ENCODE peak calls at places on chromosomes 6 and 20, in ten cellular contexts. J is trophoblast cell; L is DMS153; G is activated CD4-positive, alpha-beta T cell treated with anti-CD3 and anti-CD28 coated beads, Interleukin-2, amount 50 U/mL, for 24 hours; T is skeletal muscle cell; E is occipital lobe; B is hypothalamus; Z is HEK293T; V is prostate gland; H is pancreas. C is an unnamed sample.

GRCh38 chr6:81246200-81246599 is 506.3 kb downstream of the TENT5A start:
- DNase-seq in T (no peak), J (no peak), V (no peak), E (no peak), H (no peak), B (no peak), G (no peak), Z (no peak), L (no peak), C (no peak)

GRCh38 chr6:132764370-132764769 is 6.7 kb upstream of the VNN2 start:
- DNase-seq in G (no peak), V (no peak), T (peak), Z (no peak), B (no peak), L (no peak), H (peak), J (peak), E (peak), C (peak)

GRCh38 chr20:20755227-20755626 is 42.8 kb upstream of the RALGAPA2 start:
- DNase-seq in T (no peak), L (no peak), J (no peak), B (no peak), V (no peak), E (no peak), Z (no peak), H (no peak), G (no peak), C (no peak)

GRCh38 chr6:43788305-43788704 is 18.3 kb downstream of the VEGFA start:
- DNase-seq in T (no peak), B (no peak), H (no peak), L (no peak), Z (no peak), G (no peak), J (no peak), E (no peak), V (no peak), C (no peak)

GRCh38 chr6:47221565-47221964 is 88.1 kb downstream of the TNFRSF21 start:
- DNase-seq in J (no peak), B (no peak), Z (no peak), G (no peak), H (no peak), V (no peak), E (no peak), L (no peak), T (no peak), C (no peak)

GRCh38 chr6:160071805-160072687 is 49.6 kb upstream of the SLC22A1 start:
- DNase-seq in Z (no peak), B (no peak), H (no peak), V (no peak), E (no peak), T (no peak), L (no peak), G (no peak), J (no peak), C (peak)

GRCh38 chr20:18363708-18364107 is 75.4 kb downstream of the ZNF133 start:
- DNase-seq in J (no peak), L (no peak), G (no peak), T (no peak), Z (no peak), H (no peak), B (no peak), E (no peak), V (no peak), C (no peak)

GRCh38 chr20:49948809-49949507 is 12.8 kb downstream of the RNF114 start:
- DNase-seq in B (no peak), V (no peak), H (peak), E (no peak), J (no peak), G (no peak), Z (no peak), L (no peak), T (peak), C (peak)

GRCh38 chr6:47303383-47303782 is 6.3 kb downstream of the TNFRSF21 start:
- DNase-seq in T (no peak), L (no peak), E (no peak), J (no peak), V (no peak), Z (no peak), B (no peak), G (no peak), H (no peak), C (no peak)

GRCh38 chr6:28589234-28589951 is 63.7 kb downstream of the GPX5 start:
- DNase-seq in J (peak), T (peak), V (no peak), E (peak), Z (peak), B (peak), L (peak), G (no peak), H (no peak), C (peak)

GRCh38 chr6:163460307-163460782 is 45.8 kb downstream of the QKI start:
- DNase-seq in T (no peak), E (no peak), J (no peak), L (no peak), B (no peak), H (no peak), Z (no peak), G (no peak), V (no peak), C (peak)

GRCh38 chr6:5671162-5671561 is 335.6 kb downstream of the NRN1 start:
- DNase-seq in V (no peak), Z (no peak), B (no peak), L (peak), J (no peak), T (peak), H (no peak), E (peak), G (no peak), C (peak)

GRCh38 chr6:127092486-127092885 is 26.0 kb upstream of the RSPO3 start:
- DNase-seq in Z (no peak), B (no peak), H (no peak), V (no peak), L (no peak), T (no peak), E (no peak), G (no peak), J (no peak), C (peak)